ENCODE peak calls at places on chromosomes 13 and 19, in eight cellular contexts. Y, G, D, F, L, C, V and T are unnamed samples. For H3K9me3, the result is how much of the 10 kb centered on the place peaks cover.

GRCh38 chr13:113598481-113598880 is 13.9 kb downstream of the TFDP1 start:
- DNase-seq in Y (no peak), G (no peak), D (no peak), F (peak), L (no peak), C (no peak), V (no peak), T (no peak)

GRCh38 chr19:38658462-38659306 is 11.2 kb downstream of the ACTN4 start:
- DNase-seq in Y (peak), G (peak), D (peak), F (no peak), L (peak), C (peak), V (peak), T (no peak)

GRCh38 chr19:18349524-18350128 is 9.2 kb downstream of the PGPEP1 start:
- DNase-seq in Y (no peak), G (peak), D (peak), F (no peak), L (peak), C (peak), V (peak), T (peak)

GRCh38 chr13:92272177-92272576 is 873.8 kb downstream of the GPC5 start:
- DNase-seq in Y (no peak), G (no peak), D (no peak), F (no peak), L (no peak), C (no peak), V (no peak), T (no peak)

GRCh38 chr13:55361141-55361540 is 1779.6 kb upstream of the PRR20A start:
- DNase-seq in Y (no peak), G (no peak), D (no peak), F (no peak), L (no peak), C (peak), V (no peak), T (no peak)

GRCh38 chr13:33249066-33249465 is 36.5 kb downstream of the STARD13 start:
- DNase-seq in Y (no peak), G (no peak), D (peak), F (no peak), L (peak), C (peak), V (no peak), T (no peak)

GRCh38 chr13:98320561-98321105 is 143.6 kb upstream of the RNF113B start:
- DNase-seq in Y (no peak), G (no peak), D (no peak), F (no peak), L (no peak), C (no peak), V (no peak), T (no peak)

GRCh38 chr19:38701455-38702063 is 42.7 kb downstream of the CAPN12 start:
- DNase-seq in Y (no peak), G (peak), D (peak), F (no peak), L (peak), C (no peak), V (no peak), T (peak)

GRCh38 chr13:68608147-68608546 is 1378.0 kb upstream of the PCDH9 start:
- DNase-seq in Y (no peak), G (no peak), D (peak), F (no peak), L (no peak), C (peak), V (no peak), T (no peak)

GRCh38 chr19:46970815-46971214 is 48.8 kb upstream of the NPAS1 start:
- DNase-seq in Y (peak), G (no peak), D (peak), F (no peak), L (peak), C (peak), V (no peak), T (peak)

GRCh38 chr13:24035411-24035810 is 125.1 kb upstream of the SPATA13 start:
- DNase-seq in Y (no peak), G (no peak), D (no peak), F (no peak), L (peak), C (peak), V (no peak), T (no peak)

GRCh38 chr19:16782719-16783118 is 46.5 kb upstream of the SIN3B start:
- DNase-seq in Y (no peak), G (no peak), D (no peak), F (no peak), L (no peak), C (no peak), V (no peak), T (no peak)
- H3K9me3 ChIP-seq in Y (under half), G (under half), D (under half), F (under half), L (under half), C (under half), V (under half), T (under half)

GRCh38 chr19:37056776-37057175 is 21.5 kb upstream of the ZNF420 start:
- DNase-seq in Y (no peak), G (no peak), D (no peak), F (no peak), L (no peak), C (no peak), V (no peak), T (no peak)

GRCh38 chr19:37055330-37055729 is 22.9 kb upstream of the ZNF420 start:
- DNase-seq in Y (no peak), G (no peak), D (no peak), F (no peak), L (no peak), C (no peak), V (no peak), T (no peak)

DNA sequence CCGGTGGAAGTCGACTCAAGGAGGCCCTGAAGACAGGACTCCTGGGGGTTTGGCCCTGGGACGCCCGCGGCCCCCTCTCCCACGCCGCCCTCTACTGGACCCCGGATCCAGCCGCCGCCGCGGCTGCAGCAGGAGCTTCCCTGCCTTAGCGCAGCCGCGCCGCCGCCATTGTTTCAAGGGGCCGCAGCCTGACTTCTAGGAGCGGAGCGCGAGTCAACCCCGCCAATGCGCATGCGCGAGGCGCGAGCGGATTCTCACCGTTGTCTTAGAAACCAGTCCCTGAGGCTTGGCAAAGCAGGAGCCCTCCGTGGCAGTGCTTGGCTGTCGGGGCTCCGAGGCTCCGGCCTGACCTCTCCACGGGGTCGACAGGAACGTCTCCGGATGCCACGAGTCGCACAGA is 19.1 kb upstream of the ZNF420 start:
- DNase-seq in Y (no peak), G (no peak), D (no peak), F (no peak), L (no peak), C (no peak), V (no peak), T (peak)
- H3K9me3 ChIP-seq in Y (under half), G (under half), D (under half), F (under half), L (under half), C (under half), V (half or more), T (under half)

GRCh38 chr19:11698231-11698630 is 40.5 kb downstream of the ZNF823 start:
- DNase-seq in Y (no peak), G (no peak), D (no peak), F (no peak), L (no peak), C (no peak), V (no peak), T (no peak)
- H3K9me3 ChIP-seq in Y (under half), G (under half), D (under half), F (under half), L (under half), C (under half), V (under half), T (under half)

DNA sequence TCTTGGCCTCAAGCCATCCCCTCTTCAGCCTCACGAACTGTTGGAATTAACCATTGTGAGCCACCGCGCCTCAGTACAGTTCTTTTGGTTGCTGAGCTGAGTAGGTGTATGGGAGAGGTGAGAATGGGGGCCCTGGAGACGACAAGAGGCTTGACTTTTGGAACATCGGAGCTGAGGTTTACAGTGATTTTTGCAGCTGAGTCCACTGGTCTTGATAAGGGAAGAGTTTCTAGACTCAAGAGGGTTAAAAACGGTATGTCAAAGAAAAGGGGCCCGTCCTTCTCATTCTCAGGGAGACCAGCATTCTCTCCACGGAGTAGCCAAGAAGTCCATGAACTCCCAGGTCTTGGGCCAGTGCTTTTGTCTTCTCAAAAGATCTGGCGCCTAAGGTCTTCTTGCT is 6.5 kb upstream of the QTRT1 start:
- DNase-seq in Y (no peak), G (no peak), D (no peak), F (no peak), L (peak), C (no peak), V (no peak), T (no peak)
- H3K9me3 ChIP-seq in Y (under half), G (under half), D (under half), F (under half), L (under half), C (under half), V (under half), T (under half)

GRCh38 chr19:45125975-45126493 is 33.1 kb downstream of the PPP1R37 start:
- DNase-seq in Y (peak), G (peak), D (peak), F (peak), L (peak), C (peak), V (peak), T (no peak)
- H3K9me3 ChIP-seq in Y (under half), G (under half), D (under half), F (under half), L (under half), C (under half), V (under half), T (under half)

DNA sequence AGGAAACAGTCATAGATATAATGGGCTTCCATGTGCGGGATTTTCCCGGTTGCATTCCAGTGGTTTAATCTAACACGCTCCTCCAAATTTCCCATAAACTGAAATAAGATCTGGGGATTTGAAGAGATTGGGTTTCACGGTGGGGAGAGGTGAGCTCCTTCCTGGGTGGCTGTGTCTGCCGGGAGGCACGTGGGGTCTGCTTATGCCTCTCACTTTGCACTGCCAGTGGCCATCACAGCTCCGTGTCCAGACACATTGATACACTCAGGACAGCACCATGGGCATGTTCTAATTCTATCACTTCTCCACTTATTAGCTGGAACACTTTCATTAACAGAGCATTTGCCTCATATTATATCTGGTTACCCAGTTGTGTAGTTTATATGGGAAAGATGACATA is 73.4 kb downstream of the SOX1 start:
- DNase-seq in Y (no peak), G (no peak), D (no peak), F (no peak), L (no peak), C (no peak), V (no peak), T (no peak)
- H3K9me3 ChIP-seq in Y (under half), G (under half), D (under half), F (under half), L (under half), C (under half), V (under half), T (under half)

DNA sequence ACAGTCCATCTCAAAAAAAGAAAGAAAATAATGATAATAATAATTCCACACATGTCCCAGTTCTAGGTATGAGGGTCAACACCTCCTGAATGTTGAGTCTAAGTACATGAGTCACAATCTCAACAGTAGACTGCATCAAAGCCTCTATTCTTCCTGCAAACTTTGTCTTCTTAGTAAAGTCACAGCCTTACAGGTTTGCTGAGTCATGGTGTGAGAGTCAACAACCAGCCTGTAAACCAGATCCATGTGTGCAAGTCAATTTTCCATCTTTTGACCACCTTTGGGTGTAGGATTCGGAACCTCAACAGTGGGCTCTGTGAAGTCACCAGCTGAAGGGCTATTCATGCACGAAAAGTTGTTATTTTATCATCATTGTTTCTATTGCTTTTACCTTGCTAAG is 25.7 kb upstream of the ZNF729 start:
- DNase-seq in Y (no peak), G (no peak), D (no peak), F (no peak), L (no peak), C (peak), V (no peak), T (no peak)
- H3K9me3 ChIP-seq in Y (under half), G (under half), D (under half), F (under half), L (under half), C (under half), V (under half), T (under half)